ENCODE peak calls at places on chromosomes 13 and 19, in six cellular contexts. T is dorsolateral prefrontal cortex, Y is A549, I is coronary artery, H is AG09319, Q is G401. S is an unnamed sample.

GRCh38 chr13:81318231-81319019 is 977.5 kb upstream of the SPRY2 start:
- DNase-seq in I (no peak), Y (no peak), T (no peak), H (no peak), Q (no peak), S (no peak)

GRCh38 chr13:35855531-35856019 is 275.6 kb downstream of the DCLK1 start:
- DNase-seq in H (no peak), T (peak), Q (peak), I (no peak), Y (peak), S (peak)

GRCh38 chr19:51091895-51092873 is 9.5 kb upstream of the KLK14 start:
- DNase-seq in Q (no peak), I (no peak), T (no peak), H (no peak), Y (no peak), S (no peak)

GRCh38 chr19:4679416-4679815 is 9.3 kb upstream of the MYDGF start:
- DNase-seq in Y (no peak), Q (no peak), I (no peak), H (no peak), T (no peak), S (no peak)

GRCh38 chr13:110351636-110352420 is 44.7 kb downstream of the COL4A2 start:
- DNase-seq in I (peak), Q (no peak), T (no peak), Y (no peak), H (no peak), S (no peak)

GRCh38 chr13:59790626-59791025 is 373.1 kb downstream of the DIAPH3 start:
- DNase-seq in T (no peak), H (no peak), Q (no peak), Y (no peak), I (no peak), S (no peak)

GRCh38 chr19:342801-343421 is 1.7 kb downstream of the MIER2 start:
- DNase-seq in Y (no peak), Q (peak), H (peak), I (no peak), T (no peak), S (no peak)

GRCh38 chr19:49635530-49636229 is 4.3 kb downstream of the RRAS start:
- DNase-seq in Y (no peak), Q (no peak), H (no peak), T (no peak), I (no peak), S (no peak)

GRCh38 chr19:4570423-4570822 is 10.9 kb upstream of the SEMA6B start:
- DNase-seq in Q (no peak), H (no peak), Y (no peak), I (no peak), T (no peak), S (no peak)

S was measured in COLO829.